ENCODE peak calls at places on chromosomes 7 and 10, in eight cellular contexts. N is HCT116, O is HepG2, B is H1, W is SK-N-SH, S is endothelial cell of umbilical vein, J is GM12878, V is K562. T is an unnamed sample.

GRCh38 chr7:143263266-143264195 is at the start of gene GSTK1:
- DNase-seq in N (peak), W (peak), B (no peak), O (peak), V (peak), S (peak), J (peak), T (no peak)

GRCh38 chr7:37709631-37710509 is 26.3 kb downstream of the GPR141 start:
- DNase-seq in S (no peak), V (no peak), W (no peak), O (no peak), J (peak), N (no peak), B (no peak), T (no peak)

GRCh38 chr10:92692085-92692671 is 2.4 kb downstream of the HHEX start:
- DNase-seq in J (no peak), S (no peak), B (no peak), N (no peak), W (no peak), V (peak), O (no peak), T (no peak)

GRCh38 chr10:25453619-25454018 is 278.8 kb downstream of the GPR158 start:
- DNase-seq in W (no peak), O (no peak), B (no peak), S (no peak), J (no peak), N (no peak), V (no peak), T (no peak)

GRCh38 chr10:21134645-21135395 is 237.7 kb upstream of the NEBL start:
- DNase-seq in J (no peak), N (peak), W (no peak), S (no peak), V (no peak), B (no peak), O (peak), T (no peak)

GRCh38 chr7:111560773-111561658 is 1.3 kb downstream of the IMMP2L start:
- DNase-seq in W (peak), O (peak), J (no peak), V (peak), S (peak), B (no peak), N (no peak), T (no peak)

GRCh38 chr7:7681191-7681935 is 37.0 kb downstream of the RPA3 start:
- DNase-seq in W (peak), N (peak), S (peak), J (peak), B (no peak), O (peak), V (peak), T (peak)

GRCh38 chr7:1247527-1248041 is 14.9 kb downstream of the UNCX start:
- DNase-seq in O (no peak), J (no peak), V (no peak), W (peak), B (no peak), S (no peak), N (no peak), T (no peak)

GRCh38 chr7:47513741-47514241 is 68.1 kb downstream of the TNS3 start:
- DNase-seq in J (no peak), V (no peak), S (no peak), N (no peak), O (no peak), B (no peak), W (no peak), T (no peak)

GRCh38 chr10:92523639-92524038 is 50.3 kb downstream of the IDE start:
- DNase-seq in B (no peak), N (no peak), S (no peak), W (no peak), O (no peak), J (no peak), V (no peak), T (no peak)

GRCh38 chr7:138666385-138666784 is 34.8 kb downstream of the SVOPL start:
- DNase-seq in N (no peak), V (no peak), J (no peak), S (no peak), B (no peak), W (peak), O (peak), T (no peak)

DNA sequence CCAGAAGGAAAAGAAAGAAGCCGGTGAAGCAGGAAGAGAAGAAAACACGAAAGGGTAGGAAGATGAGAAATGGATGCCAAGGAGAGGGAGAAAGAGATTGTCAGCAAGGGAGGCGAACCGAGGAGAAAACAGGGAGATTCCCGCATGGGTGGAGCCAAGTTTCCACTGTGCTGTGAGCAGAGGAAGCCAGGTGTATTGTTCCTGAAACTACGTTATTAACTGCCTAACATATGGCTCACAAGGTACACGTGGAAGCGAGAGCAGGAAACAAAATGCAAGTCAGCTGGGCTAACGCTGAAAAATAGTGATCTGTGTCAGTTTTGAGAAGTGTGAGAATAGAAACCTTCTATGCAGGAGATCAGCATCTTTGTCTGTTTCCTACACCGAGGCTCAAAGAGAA is 20.4 kb upstream of the HIPK2 start:
- DNase-seq in S (no peak), J (peak), W (no peak), O (no peak), B (no peak), N (no peak), V (no peak), T (no peak)
- H3K9ac ChIP-seq in S (no peak), J (no peak), W (no peak), O (no peak), B (no peak), N (no peak), V (no peak), T (no peak)

GRCh38 chr10:110772454-110773025 is 99.2 kb upstream of the PDCD4 start:
- DNase-seq in S (no peak), W (no peak), J (no peak), V (no peak), N (no peak), B (no peak), O (no peak), T (no peak)
- TF ChIP-seq POLR2AphosphoS5 in S (no peak), W (no peak), J (no peak), V (no peak), N (no peak), B (no peak), O (no peak), T (no peak)

DNA sequence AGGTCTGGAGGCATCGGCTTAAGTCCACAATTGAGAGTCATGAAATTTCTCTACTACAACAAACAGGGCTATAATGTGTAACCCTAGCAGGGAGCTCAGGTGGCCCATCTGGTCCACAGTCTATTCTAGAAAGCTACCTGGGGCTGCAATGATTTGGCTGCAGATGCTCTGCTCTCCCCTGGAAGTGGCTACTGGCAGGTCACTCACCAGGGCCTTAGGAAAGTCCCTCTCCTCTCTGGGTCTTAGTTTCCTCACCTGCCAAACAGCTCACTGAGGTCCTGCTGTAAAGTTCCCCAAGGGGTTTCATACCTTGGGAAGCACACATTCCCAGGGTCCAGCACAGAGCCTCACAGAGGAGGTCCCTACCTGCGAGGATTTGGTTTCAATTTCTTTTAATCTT is 2.5 kb downstream of the IGFBP3 start:
- DNase-seq in O (no peak), V (no peak), B (no peak), W (no peak), J (no peak), N (no peak), S (no peak), T (no peak)
- H3K9ac ChIP-seq in O (no peak), V (no peak), B (no peak), W (peak), J (no peak), N (no peak), S (no peak), T (no peak)

GRCh38 chr10:123582084-123582989 is 83.8 kb upstream of the GPR26 start:
- DNase-seq in O (peak), N (peak), W (peak), V (peak), S (peak), J (no peak), B (peak), T (no peak)

GRCh38 chr10:123581656-123582055 is 84.5 kb upstream of the GPR26 start:
- DNase-seq in O (no peak), J (no peak), B (no peak), V (no peak), W (no peak), S (no peak), N (no peak), T (no peak)

GRCh38 chr10:123585477-123586445 is 80.4 kb upstream of the GPR26 start:
- DNase-seq in V (no peak), J (no peak), N (no peak), O (no peak), S (no peak), W (no peak), B (no peak), T (no peak)

GRCh38 chr10:123584419-123584775 is 81.8 kb upstream of the GPR26 start:
- DNase-seq in W (no peak), B (no peak), J (no peak), N (no peak), O (no peak), S (no peak), V (no peak), T (no peak)

DNA sequence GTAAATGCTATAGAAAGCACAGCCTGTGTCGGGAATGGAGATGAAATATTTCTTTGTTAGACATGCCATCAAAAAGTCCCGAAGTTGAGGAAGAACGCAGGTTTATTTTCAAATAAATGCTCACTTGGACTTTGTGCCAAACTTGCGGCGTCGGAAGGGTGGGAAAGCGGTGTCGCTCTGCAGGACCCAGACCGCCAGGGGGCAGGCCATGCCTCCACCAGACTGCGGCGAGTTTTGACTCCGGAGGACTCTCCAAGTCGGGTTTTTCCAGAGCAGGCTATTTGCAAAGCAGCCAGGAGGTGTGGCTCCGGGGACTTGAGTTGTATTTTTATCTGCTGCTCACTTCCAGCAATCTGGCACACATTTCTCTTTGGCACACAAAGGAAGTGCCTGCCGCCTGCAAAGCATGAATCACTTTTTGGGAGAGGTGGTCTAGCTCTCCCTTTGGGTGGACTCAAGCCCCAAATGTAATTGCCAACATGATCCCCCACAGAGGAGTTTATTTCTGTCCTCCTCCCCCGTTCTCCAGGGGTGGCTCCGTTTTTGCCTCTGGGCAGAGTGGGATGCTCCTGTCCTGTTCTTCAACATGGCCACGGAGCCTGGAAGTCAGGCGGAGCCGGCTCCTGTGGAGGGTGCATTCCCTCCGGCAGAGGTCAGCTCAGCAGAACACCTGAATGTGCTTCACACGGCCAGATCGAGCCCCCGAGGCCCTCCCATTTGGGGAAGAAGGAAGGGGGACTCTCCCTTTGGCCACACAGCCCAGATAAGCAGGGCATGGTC is 82.3 kb upstream of the GPR26 start:
- DNase-seq in O (peak), B (peak), V (peak), J (no peak), S (peak), N (peak), W (peak), T (no peak)
- TF ChIP-seq POLR2AphosphoS5 in O (no peak), B (no peak), V (no peak), J (no peak), S (no peak), N (no peak), W (no peak), T (no peak)

DNA sequence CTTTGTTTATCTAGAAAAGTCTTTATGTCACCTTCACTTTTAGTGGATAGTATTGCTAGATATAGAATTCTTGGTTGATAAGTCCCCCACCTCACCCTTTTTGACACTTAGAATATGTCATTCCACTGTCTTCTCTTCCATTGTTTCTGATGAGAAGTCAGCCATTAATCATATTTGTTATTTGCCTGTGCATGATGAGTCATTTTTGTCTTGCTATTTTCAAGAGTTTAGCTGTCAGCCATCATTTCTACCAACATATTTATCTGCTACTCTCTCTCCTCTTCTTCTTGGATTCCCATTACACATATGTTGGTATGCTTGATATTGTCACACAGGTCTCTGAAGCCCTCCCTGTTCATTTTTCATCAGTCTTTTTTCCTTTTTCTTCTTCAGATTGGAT is 160.8 kb upstream of the TCF7L2 start:
- DNase-seq in J (no peak), B (no peak), V (no peak), W (no peak), O (no peak), N (no peak), S (no peak), T (no peak)
- H3K9ac ChIP-seq in J (no peak), B (no peak), V (no peak), W (no peak), O (no peak), N (no peak), S (no peak), T (no peak)

GRCh38 chr7:139725077-139725476 is 52.7 kb downstream of the HIPK2 start:
- DNase-seq in N (no peak), B (no peak), S (peak), O (no peak), W (no peak), J (peak), V (no peak), T (no peak)
- TF ChIP-seq POLR2AphosphoS5 in N (no peak), B (no peak), S (no peak), O (no peak), W (no peak), J (no peak), V (no peak), T (no peak)

GRCh38 chr10:86226801-86227201 is 139.8 kb downstream of the GRID1 start:
- DNase-seq in S (no peak), V (no peak), O (no peak), B (no peak), J (no peak), N (no peak), W (peak), T (no peak)
- H3K9ac ChIP-seq in S (no peak), V (no peak), O (no peak), B (no peak), J (no peak), N (no peak), W (no peak), T (no peak)

GRCh38 chr10:5629789-5630436 is 36.5 kb downstream of the ASB13 start:
- DNase-seq in N (peak), J (peak), W (peak), B (peak), O (peak), V (peak), S (peak), T (peak)
- TF ChIP-seq POLR2AphosphoS5 in N (no peak), J (no peak), W (no peak), B (no peak), O (no peak), V (no peak), S (no peak), T (no peak)

DNA sequence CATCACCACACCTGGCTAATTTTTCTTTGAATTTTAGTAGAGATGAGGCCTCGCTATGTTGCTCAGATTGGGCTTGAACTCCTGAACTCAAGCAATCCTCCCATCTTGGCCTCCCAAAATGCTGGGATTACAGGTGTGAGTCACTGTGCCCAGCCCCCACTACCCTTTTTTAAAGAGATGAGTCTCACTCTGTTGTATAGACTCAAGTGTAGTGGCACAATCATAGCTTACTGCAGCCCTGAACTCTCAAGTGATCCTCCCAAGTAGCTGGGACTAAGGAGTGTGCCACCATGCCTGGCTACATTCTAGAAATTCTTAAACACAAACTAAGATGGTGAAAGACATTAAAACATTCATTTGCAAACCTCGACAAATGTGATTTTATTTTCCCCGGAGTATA is 12.6 kb downstream of the SYPL1 start:
- DNase-seq in J (no peak), W (no peak), N (no peak), O (no peak), V (no peak), B (no peak), S (no peak), T (no peak)
- H3K9ac ChIP-seq in J (no peak), W (no peak), N (no peak), O (no peak), V (no peak), B (no peak), S (no peak), T (no peak)

GRCh38 chr10:12844796-12845524 is 156.6 kb downstream of the CCDC3 start:
- DNase-seq in J (no peak), O (peak), N (peak), W (peak), V (no peak), B (no peak), S (peak), T (no peak)
- TF ChIP-seq POLR2AphosphoS5 in J (no peak), O (no peak), N (no peak), W (no peak), V (no peak), B (no peak), S (peak), T (no peak)